ENCODE peak calls at places on chromosomes 6 and 20, in six cellular contexts. W is M059J; E is activated CD4-positive, alpha-beta T cell treated with anti-CD3 and anti-CD28 coated beads for 36 hours; C is H4; Y is NCI-H1694 treated with DMSO at 0.1 percent for 48 hours; A is effector memory CD8-positive, alpha-beta T cell. H is an unnamed sample.

GRCh38 chr6:82761674-82762345 is 303.8 kb downstream of the UBE3D start:
- DNase-seq in A (no peak), E (no peak), C (no peak), W (peak; percentile 64), Y (no peak), H (no peak)

GRCh38 chr6:48933136-48933535 is 529.9 kb downstream of the MMUT start:
- DNase-seq in E (no peak), W (no peak), A (no peak), Y (no peak), C (no peak), H (no peak)

GRCh38 chr6:2744206-2744771 is 6.4 kb downstream of the MYLK4 start:
- DNase-seq in C (no peak), W (peak; percentile 32), E (no peak), A (no peak), Y (peak; percentile 34), H (no peak)

GRCh38 chr6:134787261-134787871 is 162.5 kb downstream of the ALDH8A1 start:
- DNase-seq in E (no peak), Y (no peak), A (no peak), C (no peak), W (peak; percentile 76), H (no peak)

GRCh38 chr6:109807881-109808280 is 116.8 kb downstream of the FIG4 start:
- DNase-seq in E (no peak), C (no peak), Y (no peak), A (no peak), W (no peak), H (no peak)

GRCh38 chr6:132063738-132064137 is 112.6 kb upstream of the CCN2 start:
- DNase-seq in A (no peak), E (no peak), C (peak; percentile 7), Y (no peak), W (peak; percentile 93), H (no peak)

GRCh38 chr20:32480361-32481199 is 104.6 kb downstream of the NOL4L start:
- DNase-seq in Y (no peak), W (no peak), C (no peak), E (no peak), A (no peak), H (no peak)

GRCh38 chr20:49024220-49024619 is 21.9 kb upstream of the CSE1L start:
- DNase-seq in W (no peak), E (no peak), C (no peak), Y (no peak), A (no peak), H (no peak)

GRCh38 chr6:118902731-118903130 is 8.8 kb downstream of the ASF1A start:
- DNase-seq in A (no peak), W (peak; percentile 3), C (no peak), Y (no peak), E (no peak), H (no peak)

GRCh38 chr6:154319231-154319858 is 37.3 kb downstream of the IPCEF1 start:
- DNase-seq in Y (no peak), C (peak; percentile 66), A (no peak), W (peak; percentile 73), E (no peak), H (no peak)

GRCh38 chr6:107132330-107132954 is 17.1 kb upstream of the BEND3 start:
- DNase-seq in Y (peak; percentile 47), A (no peak), W (peak; percentile 37), C (no peak), E (peak; percentile 50), H (no peak)

GRCh38 chr6:70547313-70547712 is 19.4 kb upstream of the SDHAF4 start:
- DNase-seq in E (no peak), W (peak; percentile 39), A (no peak), C (peak; percentile 11), Y (peak; percentile 10), H (no peak)

GRCh38 chr6:346389-347030 is 45.0 kb upstream of the IRF4 start:
- DNase-seq in W (peak; percentile 36), Y (no peak), C (no peak), E (no peak), A (no peak), H (no peak)

GRCh38 chr6:142803027-142803426 is 141.9 kb downstream of the HIVEP2 start:
- DNase-seq in Y (no peak), E (no peak), W (no peak), C (no peak), A (no peak), H (no peak)